ENCODE peak calls at places on chromosomes 16 and 17, in ten cellular contexts. K is transverse colon; O is endothelial cell of umbilical vein; R is CD8-positive, alpha-beta memory T cell; W is H54; H is NCI-H526; Z is nucleus accumbens; P is foreskin fibroblast; J is naive thymus-derived CD8-positive, alpha-beta T cell; F is HAP-1. G is an unnamed sample.

GRCh38 chr16:85936761-85937343 is 37.9 kb downstream of the IRF8 start:
- DNase-seq in K (no peak), O (no peak), R (no peak), W (no peak), H (no peak), Z (no peak), P (peak; percentile 12), J (no peak), F (no peak), G (no peak)

GRCh38 chr17:62627904-62628603 is 584 bp downstream of the MRC2 start:
- DNase-seq in K (peak; percentile 28), O (peak; percentile 55), R (no peak), W (no peak), H (no peak), Z (peak; percentile 38), P (peak; percentile 92), J (peak; percentile 32), F (peak; percentile 62), G (no peak)

GRCh38 chr16:67430504-67431076 is 331 bp upstream of the HSD11B2 start:
- DNase-seq in K (peak; percentile 89), O (no peak), R (no peak), W (no peak), H (no peak), Z (no peak), P (no peak), J (peak; percentile 21), F (peak; percentile 92), G (no peak)

GRCh38 chr17:77461277-77462057 is 320.7 kb downstream of the SEC14L1 start:
- DNase-seq in K (no peak), O (no peak), R (no peak), W (no peak), H (no peak), Z (no peak), P (no peak), J (no peak), F (no peak), G (no peak)

GRCh38 chr16:20915733-20916132 is 15.2 kb downstream of the LYRM1 start:
- DNase-seq in K (no peak), O (no peak), R (no peak), W (no peak), H (no peak), Z (no peak), P (no peak), J (no peak), F (peak; percentile 21), G (no peak)

GRCh38 chr16:85611455-85612190 is 1.5 kb upstream of the GSE1 start:
- DNase-seq in K (peak; percentile 86), O (peak; percentile 35), R (peak; percentile 65), W (peak; percentile 83), H (peak; percentile 41), Z (peak; percentile 82), P (peak; percentile 96), J (peak; percentile 51), F (peak; percentile 83), G (no peak)

GRCh38 chr16:86761117-86761971 is 183.0 kb downstream of the FOXL1 start:
- DNase-seq in K (peak; percentile 32), O (peak; percentile 72), R (no peak), W (peak; percentile 69), H (no peak), Z (peak; percentile 14), P (peak; percentile 92), J (peak; percentile 13), F (peak; percentile 77), G (no peak)

GRCh38 chr16:50688083-50688482 is 5.3 kb upstream of the NOD2 start:
- DNase-seq in K (no peak), O (no peak), R (no peak), W (no peak), H (no peak), Z (no peak), P (no peak), J (no peak), F (no peak), G (no peak)

GRCh38 chr16:71565812-71566700 is 10.8 kb downstream of the TAT start:
- DNase-seq in K (no peak), O (no peak), R (no peak), W (no peak), H (no peak), Z (no peak), P (no peak), J (no peak), F (no peak), G (no peak)

GRCh38 chr17:77378318-77379064 is 237.7 kb downstream of the SEC14L1 start:
- DNase-seq in K (no peak), O (no peak), R (no peak), W (no peak), H (no peak), Z (no peak), P (peak; percentile 4), J (no peak), F (no peak), G (no peak)

GRCh38 chr16:48681520-48681919 is 71.5 kb upstream of the N4BP1 start:
- DNase-seq in K (no peak), O (no peak), R (no peak), W (no peak), H (no peak), Z (no peak), P (peak; percentile 3), J (no peak), F (no peak), G (no peak)

G was measured in T-cell.